ENCODE peak calls at places on chromosome 9, in seven cellular contexts. O is Peyer's patch, H is testis, M is neural progenitor cell, W is suprapubic skin, X is heart left ventricle, J is tibial nerve. L is an unnamed sample.
A peak's percentile ranks its signal among the peaks of the same experiment; 100 is the strongest.

GRCh38 chr9:133054194-133054890 is 7.4 kb upstream of the CEL start:
- DNase-seq in O (no peak), H (no peak), M (no peak), W (peak; percentile 63), X (peak; percentile 48), J (no peak), L (no peak)

GRCh38 chr9:3908731-3909130 is 382.9 kb upstream of the RFX3 start:
- DNase-seq in O (no peak), H (no peak), M (no peak), W (no peak), X (peak; percentile 11), J (peak; percentile 20), L (no peak)

GRCh38 chr9:110952018-110952864 is 86.0 kb downstream of the LPAR1 start:
- DNase-seq in O (no peak), H (no peak), M (no peak), W (no peak), X (no peak), J (no peak), L (no peak)

GRCh38 chr9:128127568-128127989 is at the start of gene PTGES2:
- DNase-seq in O (peak; percentile 74), H (peak; percentile 88), M (peak; percentile 89), W (peak; percentile 87), X (peak; percentile 83), J (peak; percentile 68), L (peak; percentile 92)

GRCh38 chr9:36637491-36638270 is 65.0 kb downstream of the MELK start:
- DNase-seq in O (no peak), H (no peak), M (peak; percentile 16), W (no peak), X (no peak), J (no peak), L (peak; percentile 21)

GRCh38 chr9:121748727-121749546 is 97.5 kb downstream of the DAB2IP start:
- DNase-seq in O (no peak), H (no peak), M (no peak), W (no peak), X (peak; percentile 82), J (no peak), L (peak; percentile 47)

GRCh38 chr9:21210311-21210710 is 3.4 kb upstream of the IFNA10 start:
- DNase-seq in O (no peak), H (no peak), M (no peak), W (peak; percentile 27), X (no peak), J (no peak), L (no peak)

GRCh38 chr9:95505072-95505471 is 11.7 kb downstream of the PTCH1 start:
- DNase-seq in O (no peak), H (no peak), M (peak; percentile 39), W (no peak), X (no peak), J (no peak), L (no peak)

GRCh38 chr9:1869843-1870242 is 145.3 kb upstream of the SMARCA2 start:
- DNase-seq in O (no peak), H (peak; percentile 25), M (peak; percentile 64), W (no peak), X (no peak), J (no peak), L (no peak)

GRCh38 chr9:61674882-61675281 is 485.0 kb downstream of the SPATA31A7 start:
- DNase-seq in O (no peak), H (no peak), M (no peak), W (no peak), X (no peak), J (no peak), L (no peak)

GRCh38 chr9:69131682-69132081 is 42.4 kb upstream of the TJP2 start:
- DNase-seq in O (no peak), H (peak; percentile 46), M (no peak), W (no peak), X (no peak), J (peak; percentile 59), L (no peak)

DNA sequence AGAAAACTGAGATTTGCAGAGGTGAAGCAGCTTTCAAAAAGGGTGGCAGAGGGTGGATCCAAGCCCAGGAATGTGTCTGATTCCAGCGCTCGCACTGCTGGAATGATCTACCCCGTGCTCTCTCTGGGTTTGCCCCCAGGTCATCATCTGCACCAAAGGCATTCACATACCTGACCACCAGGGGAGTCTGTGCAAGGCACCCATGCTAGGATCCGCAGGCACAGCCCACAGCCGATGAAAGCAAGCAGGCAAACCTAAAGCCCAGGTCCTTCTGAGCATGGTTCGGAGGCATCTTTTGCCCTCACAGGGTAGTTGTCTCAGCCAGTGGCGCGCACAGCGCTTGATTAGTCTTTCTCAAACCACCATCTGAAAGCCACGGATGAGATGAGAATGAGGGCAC is 56.6 kb downstream of the TEK start:
- DNase-seq in O (no peak), H (no peak), M (peak; percentile 9), W (no peak), X (no peak), J (no peak), L (no peak)
- TF ChIP-seq CTCF in O (no peak), H (no peak), M (peak; percentile 25), W (no peak), X (no peak), J (no peak), L (peak; percentile 31)

DNA sequence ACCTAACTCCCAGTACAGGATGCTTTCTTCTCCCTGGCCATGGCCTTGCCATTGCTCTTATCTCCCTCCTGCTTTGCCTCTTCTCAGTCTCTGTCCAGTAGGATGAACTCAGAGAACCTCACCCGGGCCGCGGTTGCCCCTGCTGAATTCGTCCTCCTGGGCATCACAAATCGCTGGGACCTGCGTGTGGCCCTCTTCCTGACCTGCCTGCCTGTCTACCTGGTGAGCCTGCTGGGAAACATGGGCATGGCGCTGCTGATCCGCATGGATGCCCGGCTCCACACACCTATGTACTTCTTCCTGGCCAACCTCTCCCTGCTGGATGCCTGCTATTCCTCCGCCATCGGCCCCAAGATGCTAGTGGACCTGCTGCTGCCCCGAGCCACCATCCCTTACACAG is at the start of gene OR5C1:
- DNase-seq in O (no peak), H (no peak), M (no peak), W (no peak), X (no peak), J (no peak), L (no peak)
- H3K9me3 ChIP-seq in O (no peaks in the 10 kb centered on the region), H (no peaks in the 10 kb centered on the region), M (no peaks in the 10 kb centered on the region), W (no peaks in the 10 kb centered on the region), X (no peaks in the 10 kb centered on the region), J (no peaks in the 10 kb centered on the region), L (no peaks in the 10 kb centered on the region)

GRCh38 chr9:16726718-16727451 is 143.6 kb downstream of the BNC2 start:
- DNase-seq in O (no peak), H (peak; percentile 84), M (peak; percentile 91), W (peak; percentile 88), X (peak; percentile 58), J (peak; percentile 79), L (peak; percentile 76)
- H3K4me3 ChIP-seq in O (peak overlapping the region; percentile 42), H (peak overlapping the region; percentile 72), M (peak overlapping the region; percentile 52), W (peak overlapping the region; percentile 74), X (peak overlapping the region; percentile 59), J (peak overlapping the region; percentile 54), L (peak overlapping the region; percentile 69)

GRCh38 chr9:97501177-97501971 is at the start of gene TMOD1:
- DNase-seq in O (peak; percentile 27), H (peak; percentile 56), M (peak; percentile 83), W (peak; percentile 69), X (peak; percentile 78), J (peak; percentile 52), L (peak; percentile 89)
- TF ChIP-seq CTCF in O (no peak), H (no peak), M (peak; percentile 37), W (no peak), X (no peak), J (no peak), L (peak; percentile 9)

DNA sequence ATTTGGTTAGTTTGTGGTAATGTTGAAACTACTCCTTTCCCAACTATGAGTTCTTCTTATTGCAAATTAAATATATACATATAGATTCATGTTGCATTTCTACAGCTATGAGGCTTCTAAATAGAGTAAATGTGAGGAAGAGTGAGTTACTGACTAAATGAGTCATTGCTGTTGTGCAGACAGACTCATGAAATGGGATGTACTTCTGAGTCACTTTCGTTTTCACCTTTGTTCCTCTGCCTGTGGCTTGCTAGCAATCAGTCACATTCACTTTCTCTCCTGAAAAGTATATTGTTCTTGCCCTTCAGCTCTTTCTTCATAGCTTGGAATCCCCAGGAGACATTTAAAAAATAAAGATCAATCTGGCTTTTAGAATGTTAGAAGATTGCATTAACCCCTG is 295.5 kb upstream of the SMC2 start:
- DNase-seq in O (no peak), H (no peak), M (no peak), W (no peak), X (no peak), J (no peak), L (no peak)
- H3K9me3 ChIP-seq in O (no peaks in the 10 kb centered on the region), H (no peaks in the 10 kb centered on the region), M (no peaks in the 10 kb centered on the region), W (no peaks in the 10 kb centered on the region), X (no peaks in the 10 kb centered on the region), J (no peaks in the 10 kb centered on the region), L (no peaks in the 10 kb centered on the region)

GRCh38 chr9:99326112-99326916 is 104.2 kb downstream of the SEC61B start:
- DNase-seq in O (no peak), H (no peak), M (peak; percentile 51), W (no peak), X (no peak), J (no peak), L (no peak)

GRCh38 chr9:99319048-99319447 is 97.0 kb downstream of the SEC61B start:
- DNase-seq in O (no peak), H (no peak), M (no peak), W (no peak), X (no peak), J (no peak), L (no peak)

GRCh38 chr9:99327667-99328066 is 105.6 kb downstream of the SEC61B start:
- DNase-seq in O (no peak), H (no peak), M (no peak), W (no peak), X (no peak), J (no peak), L (no peak)

GRCh38 chr9:99326917-99327189 is 104.8 kb downstream of the SEC61B start:
- DNase-seq in O (no peak), H (no peak), M (no peak), W (no peak), X (no peak), J (no peak), L (no peak)

GRCh38 chr9:99322299-99322698 is 100.2 kb downstream of the SEC61B start:
- DNase-seq in O (no peak), H (no peak), M (no peak), W (no peak), X (no peak), J (no peak), L (no peak)
- H3K4me3 ChIP-seq in O (no peak overlapping the region), H (no peak overlapping the region), M (no peak overlapping the region), W (no peak overlapping the region), X (no peak overlapping the region), J (no peak overlapping the region), L (no peak overlapping the region)

GRCh38 chr9:93826209-93826608 is 128.9 kb downstream of the BARX1 start:
- DNase-seq in O (no peak), H (peak; percentile 62), M (no peak), W (peak; percentile 46), X (no peak), J (no peak), L (no peak)
- TF ChIP-seq CTCF in O (peak; percentile 16), H (no peak), M (peak; percentile 63), W (no peak), X (no peak), J (no peak), L (no peak)

GRCh38 chr9:102551346-102551745 is 443.8 kb upstream of the CYLC2 start:
- DNase-seq in O (no peak), H (no peak), M (no peak), W (no peak), X (no peak), J (no peak), L (no peak)

DNA sequence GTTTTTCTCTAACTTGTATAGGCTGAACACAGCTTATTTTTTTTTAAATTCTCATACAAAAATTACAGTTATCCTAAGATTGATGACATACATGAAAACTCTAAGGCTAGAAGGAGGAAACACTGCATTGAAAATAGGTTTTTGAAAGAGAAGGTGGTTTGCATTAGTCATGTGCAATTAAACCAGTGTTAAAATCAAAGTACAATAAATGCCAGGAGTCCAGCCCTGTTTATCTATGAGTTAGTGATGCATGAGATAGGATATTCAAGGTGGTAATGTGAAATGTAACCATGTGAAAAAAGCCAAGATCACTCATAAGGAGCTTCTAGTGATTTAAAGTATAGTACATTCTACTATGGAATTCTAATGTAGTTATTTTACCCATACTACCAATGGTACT is 444.9 kb upstream of the CYLC2 start:
- DNase-seq in O (no peak), H (no peak), M (no peak), W (no peak), X (no peak), J (no peak), L (no peak)
- H3K9me3 ChIP-seq in O (no peaks in the 10 kb centered on the region), H (no peaks in the 10 kb centered on the region), M (peaks cover 29% of the 10 kb centered on the region), W (peaks cover 9% of the 10 kb centered on the region), X (no peaks in the 10 kb centered on the region), J (no peaks in the 10 kb centered on the region), L (no peaks in the 10 kb centered on the region)